ENCODE peak calls at places on chromosome 17, in four cellular contexts. O, G, X and L are unnamed samples.

GRCh38 chr17:19317359-19318095 is 45.0 kb downstream of the B9D1 start:
- DNase-seq in O (no peak), G (peak; percentile 87), X (peak; percentile 57), L (peak; percentile 91)

GRCh38 chr17:70352834-70353233 is 183.5 kb downstream of the KCNJ2 start:
- DNase-seq in O (no peak), G (no peak), X (no peak), L (no peak)

GRCh38 chr17:28684963-28685362 is 23.0 kb downstream of the SUPT6H start:
- DNase-seq in O (peak; percentile 10), G (no peak), X (no peak), L (no peak)

GRCh38 chr17:81426676-81427445 is 31.6 kb downstream of the BAHCC1 start:
- DNase-seq in O (no peak), G (no peak), X (no peak), L (no peak)

GRCh38 chr17:48543854-48544355 is 1.0 kb downstream of the HOXB2 start:
- DNase-seq in O (no peak), G (no peak), X (no peak), L (no peak)

GRCh38 chr17:46769531-46770438 is 48.7 kb downstream of the WNT3 start:
- DNase-seq in O (peak; percentile 31), G (no peak), X (no peak), L (no peak)

GRCh38 chr17:44348234-44348987 is 3.3 kb downstream of the GRN start:
- DNase-seq in O (no peak), G (no peak), X (no peak), L (peak; percentile 91)

GRCh38 chr17:73795730-73796129 is 151.5 kb upstream of the SDK2 start:
- DNase-seq in O (peak; percentile 8), G (no peak), X (no peak), L (no peak)

GRCh38 chr17:49980703-49981197 is 11.8 kb downstream of the DLX4 start:
- DNase-seq in O (no peak), G (peak; percentile 91), X (no peak), L (no peak)

GRCh38 chr17:74123350-74123749 is 80.1 kb upstream of the RPL38 start:
- DNase-seq in O (peak; percentile 10), G (no peak), X (no peak), L (no peak)

GRCh38 chr17:79706931-79707382 is 23.8 kb upstream of the ENPP7 start:
- DNase-seq in O (no peak), G (peak; percentile 32), X (no peak), L (no peak)

GRCh38 chr17:32912218-32912897 is 15.6 kb upstream of the TMEM98 start:
- DNase-seq in O (peak; percentile 72), G (peak; percentile 39), X (no peak), L (no peak)

GRCh38 chr17:419073-419735 is 66.6 kb upstream of the RPH3AL start:
- DNase-seq in O (no peak), G (no peak), X (no peak), L (no peak)

GRCh38 chr17:44793885-44794698 is 35.3 kb downstream of the ADAM11 start:
- DNase-seq in O (no peak), G (no peak), X (no peak), L (no peak)

GRCh38 chr17:53749178-53749577 is 73.5 kb upstream of the KIF2B start:
- DNase-seq in O (peak; percentile 55), G (peak; percentile 20), X (no peak), L (no peak)

GRCh38 chr17:72118588-72119279 is 2.1 kb upstream of the SOX9 start:
- DNase-seq in O (peak; percentile 88), G (peak; percentile 84), X (peak; percentile 58), L (peak; percentile 54)

GRCh38 chr17:78524870-78525510 is 52.2 kb downstream of the DNAH17 start:
- DNase-seq in O (no peak), G (no peak), X (no peak), L (no peak)

GRCh38 chr17:10421946-10422542 is at the start of gene MYH8:
- DNase-seq in O (no peak), G (no peak), X (no peak), L (no peak)

GRCh38 chr17:45812102-45812501 is 28.0 kb downstream of the CRHR1 start:
- DNase-seq in O (peak; percentile 47), G (peak; percentile 51), X (peak; percentile 37), L (peak; percentile 8)

GRCh38 chr17:32971171-32971570 is 20.5 kb upstream of the SPACA3 start:
- DNase-seq in O (peak; percentile 65), G (no peak), X (no peak), L (no peak)

GRCh38 chr17:50308666-50309065 is 34.4 kb downstream of the TMEM92 start:
- DNase-seq in O (no peak), G (no peak), X (no peak), L (no peak)

DNA sequence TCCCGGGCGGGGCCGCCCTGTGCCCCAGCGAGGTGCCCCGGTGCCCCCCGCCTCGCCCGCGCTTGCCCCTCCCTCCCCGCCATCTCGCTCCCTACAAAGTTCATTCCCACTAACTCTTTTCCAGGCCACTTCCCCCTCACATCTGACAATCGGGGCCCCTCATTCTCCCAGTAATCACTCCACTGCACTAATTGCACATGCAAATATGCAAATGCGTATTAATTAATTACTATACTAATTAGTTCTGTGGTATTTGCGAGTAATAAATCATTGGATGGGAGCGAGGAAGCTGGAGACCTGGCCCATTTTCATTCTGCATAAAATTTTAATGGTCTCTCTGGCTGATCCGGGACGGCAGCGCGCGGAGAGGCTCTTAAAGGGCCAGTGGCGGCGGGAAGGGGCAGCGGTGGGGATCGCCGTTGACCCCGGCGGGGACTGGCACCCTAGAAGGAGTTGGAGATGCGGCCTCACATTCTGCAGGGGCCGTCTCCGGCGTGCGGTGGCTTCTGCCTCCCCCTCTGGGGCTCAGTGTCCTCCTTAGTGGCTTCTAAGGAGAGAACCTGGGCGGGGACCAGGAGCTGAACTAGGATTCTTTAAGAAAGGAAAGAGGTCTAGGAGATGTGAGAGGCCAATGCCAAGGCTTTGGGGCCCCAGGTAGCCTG is 8.4 kb upstream of the PPP1R1B start:
- DNase-seq in O (peak; percentile 20), G (no peak), X (no peak), L (peak; percentile 21)
- TF ChIP-seq EZH2phosphoT487 in O (no peak), G (peak; percentile 79), X (no peak), L (no peak)

GRCh38 chr17:16997514-16998429 is 25.9 kb upstream of the TNFRSF13B start:
- DNase-seq in O (peak; percentile 28), G (no peak), X (no peak), L (peak; percentile 29)
- TF ChIP-seq CTCF in O (peak; percentile 58), G (no peak), X (peak; percentile 48), L (peak; percentile 58)

DNA sequence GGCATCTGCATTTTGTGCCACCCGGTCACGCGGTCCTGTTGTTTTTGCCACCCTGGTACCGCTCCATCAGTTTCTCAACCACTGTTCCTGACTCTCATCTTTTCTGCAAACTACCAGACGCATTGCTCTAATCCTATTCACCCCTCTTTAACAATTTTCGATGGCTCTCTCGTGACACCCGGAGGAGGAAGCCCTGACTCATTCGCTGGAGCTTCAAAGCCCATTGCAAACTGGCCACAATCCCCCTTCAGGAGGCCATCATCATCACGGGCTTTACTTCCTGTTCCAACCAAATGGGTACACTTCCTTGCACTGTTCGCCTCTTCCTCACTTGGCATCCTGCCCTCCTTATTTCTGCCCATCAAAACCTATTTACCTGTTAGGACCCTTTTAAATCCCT is 155.3 kb downstream of the RGS9 start:
- DNase-seq in O (peak; percentile 26), G (no peak), X (no peak), L (no peak)
- TF ChIP-seq EZH2phosphoT487 in O (no peak), G (no peak), X (no peak), L (no peak)

DNA sequence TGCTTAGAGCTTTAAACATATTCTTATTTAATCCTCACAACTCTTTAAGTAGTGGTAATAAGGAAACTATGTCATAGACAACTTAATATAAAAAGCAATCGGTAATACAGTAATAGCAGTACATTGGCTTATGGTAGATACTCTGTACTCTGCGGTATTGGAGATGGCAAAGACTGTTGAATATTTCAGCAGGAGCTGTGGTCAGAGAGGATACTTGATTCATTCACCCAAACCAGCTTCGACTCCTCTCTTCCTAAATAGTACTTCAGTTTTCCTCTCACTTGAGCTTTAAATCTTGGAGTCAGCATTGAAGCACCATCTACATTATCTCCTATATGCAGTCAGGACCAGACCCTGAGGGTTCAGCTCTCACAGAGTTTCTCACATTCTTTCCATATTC is 169.3 kb downstream of the CYB561 start:
- DNase-seq in O (no peak), G (no peak), X (no peak), L (no peak)
- TF ChIP-seq CTCF in O (no peak), G (no peak), X (no peak), L (no peak)

DNA sequence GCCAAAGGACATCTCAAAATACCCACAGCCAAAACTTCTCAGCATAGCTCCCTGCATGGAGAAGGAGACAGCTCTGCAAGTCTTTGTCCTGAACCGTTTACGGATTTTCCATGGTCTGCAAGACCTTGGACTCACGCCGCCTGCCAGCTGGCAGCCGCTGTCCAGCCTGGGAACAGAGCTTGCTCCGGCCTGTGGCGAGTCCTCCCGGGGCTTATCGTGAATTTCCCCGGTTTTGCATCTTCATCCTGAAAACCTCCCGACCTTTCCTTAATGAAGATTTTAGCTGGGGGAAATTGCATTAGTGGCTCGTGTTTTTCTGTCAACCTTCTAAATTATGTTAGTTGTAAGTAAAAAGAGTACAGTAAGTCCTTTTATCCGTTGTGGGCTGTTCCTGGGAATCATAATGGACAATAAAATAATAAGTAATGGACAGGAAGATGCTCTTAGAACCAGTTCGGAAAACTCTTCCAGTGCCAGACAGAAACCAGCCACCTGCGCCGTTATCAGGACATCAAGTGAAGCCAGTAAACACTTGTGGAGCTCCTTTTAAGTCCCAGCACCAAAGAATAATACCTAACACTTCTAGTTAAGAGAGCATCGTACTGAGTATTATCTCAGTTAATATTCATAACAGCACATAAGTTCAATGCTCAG is 112.3 kb upstream of the NOL11 start:
- DNase-seq in O (no peak), G (no peak), X (no peak), L (no peak)
- TF ChIP-seq EZH2phosphoT487 in O (no peak), G (no peak), X (no peak), L (no peak)

DNA sequence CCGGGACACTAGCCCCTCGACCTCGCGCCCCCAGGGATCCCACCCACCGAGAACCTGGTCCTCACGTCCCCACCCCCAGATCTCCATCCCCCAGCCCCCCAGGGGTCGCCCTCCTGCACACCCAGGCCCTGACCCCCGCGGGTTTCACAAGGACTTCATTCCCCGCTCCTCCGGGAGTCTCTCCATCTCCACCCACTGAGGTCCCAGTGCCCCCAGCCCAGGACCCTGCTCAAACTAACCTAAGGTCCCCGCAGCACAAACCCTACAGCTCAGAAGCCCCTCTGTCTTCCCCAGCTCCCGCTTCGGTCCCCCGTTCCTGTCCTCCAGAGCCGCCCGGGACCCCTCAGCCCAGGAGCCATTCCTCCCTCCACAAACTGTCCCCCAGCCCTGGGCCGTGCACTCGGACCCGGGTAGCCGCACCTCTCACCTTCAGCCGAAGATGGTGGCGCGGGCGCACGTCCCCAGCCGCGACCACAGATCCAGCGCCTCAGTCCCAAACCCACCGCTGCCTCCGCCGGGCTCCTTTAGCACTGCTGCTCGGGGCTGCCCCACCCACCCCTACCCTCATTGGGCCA is at the start of gene MYH10:
- DNase-seq in O (no peak), G (no peak), X (no peak), L (peak; percentile 18)
- TF ChIP-seq CTCF in O (no peak), G (peak; percentile 32), X (no peak), L (peak; percentile 39)

GRCh38 chr17:14299261-14300093 is 1.4 kb upstream of the HS3ST3B1 start:
- DNase-seq in O (no peak), G (peak; percentile 78), X (no peak), L (no peak)
- TF ChIP-seq EZH2phosphoT487 in O (no peak), G (no peak), X (no peak), L (no peak)